ENCODE peak calls at places on chromosomes 2 and 18, in ten cellular contexts. One of them, this sample, is unnamed.
A peak's percentile ranks its signal among the peaks of the same experiment; 100 is the strongest.

GRCh38 chr2:49210191-49210590 is 55.9 kb upstream of the FSHR start:
- DNase-seq in left kidney: peak; percentile 3
- DNase-seq in mesothelial cell of epicardium: no peak
- DNase-seq in Kasumi-1: no peak
- DNase-seq in omental fat pad: no peak
- DNase-seq in endothelial cell: no peak
- DNase-seq in stimulated activated CD4-positive, alpha-beta T cell treated with anti-CD3 and anti-CD28 coated beads, Interleukin-4, amount 100 ng/mL, for 48 hours: no peak
- DNase-seq in WTC11: peak; percentile 81
- DNase-seq in SW480: peak; percentile 16
- DNase-seq in RWPE1: no peak
- DNase-seq in this sample: no peak

GRCh38 chr2:86584164-86584913 is 21.1 kb upstream of the CHMP3 start:
- DNase-seq in left kidney: no peak
- DNase-seq in mesothelial cell of epicardium: no peak
- DNase-seq in Kasumi-1: peak; percentile 41
- DNase-seq in omental fat pad: no peak
- DNase-seq in endothelial cell: no peak
- DNase-seq in stimulated activated CD4-positive, alpha-beta T cell treated with anti-CD3 and anti-CD28 coated beads, Interleukin-4, amount 100 ng/mL, for 48 hours: no peak
- DNase-seq in WTC11: no peak
- DNase-seq in SW480: no peak
- DNase-seq in RWPE1: no peak
- DNase-seq in this sample: no peak

GRCh38 chr18:58965930-58966662 is 101.4 kb downstream of the ZNF532 start:
- DNase-seq in left kidney: no peak
- DNase-seq in mesothelial cell of epicardium: no peak
- DNase-seq in Kasumi-1: no peak
- DNase-seq in omental fat pad: no peak
- DNase-seq in endothelial cell: no peak
- DNase-seq in stimulated activated CD4-positive, alpha-beta T cell treated with anti-CD3 and anti-CD28 coated beads, Interleukin-4, amount 100 ng/mL, for 48 hours: no peak
- DNase-seq in WTC11: no peak
- DNase-seq in SW480: no peak
- DNase-seq in RWPE1: no peak
- DNase-seq in this sample: no peak

GRCh38 chr18:47999801-48000248 is 69.4 kb upstream of the SMAD2 start:
- DNase-seq in left kidney: no peak
- DNase-seq in mesothelial cell of epicardium: no peak
- DNase-seq in Kasumi-1: peak; percentile 96
- DNase-seq in omental fat pad: no peak
- DNase-seq in endothelial cell: no peak
- DNase-seq in stimulated activated CD4-positive, alpha-beta T cell treated with anti-CD3 and anti-CD28 coated beads, Interleukin-4, amount 100 ng/mL, for 48 hours: no peak
- DNase-seq in WTC11: no peak
- DNase-seq in SW480: no peak
- DNase-seq in RWPE1: no peak
- DNase-seq in this sample: no peak

GRCh38 chr2:70656421-70657010 is 102.9 kb upstream of the TGFA start:
- DNase-seq in left kidney: no peak
- DNase-seq in mesothelial cell of epicardium: no peak
- DNase-seq in Kasumi-1: no peak
- DNase-seq in omental fat pad: no peak
- DNase-seq in endothelial cell: no peak
- DNase-seq in stimulated activated CD4-positive, alpha-beta T cell treated with anti-CD3 and anti-CD28 coated beads, Interleukin-4, amount 100 ng/mL, for 48 hours: no peak
- DNase-seq in WTC11: no peak
- DNase-seq in SW480: no peak
- DNase-seq in RWPE1: no peak
- DNase-seq in this sample: no peak

GRCh38 chr2:226766352-226767055 is 33.1 kb downstream of the IRS1 start:
- DNase-seq in left kidney: no peak
- DNase-seq in mesothelial cell of epicardium: no peak
- DNase-seq in Kasumi-1: no peak
- DNase-seq in omental fat pad: no peak
- DNase-seq in endothelial cell: no peak
- DNase-seq in stimulated activated CD4-positive, alpha-beta T cell treated with anti-CD3 and anti-CD28 coated beads, Interleukin-4, amount 100 ng/mL, for 48 hours: no peak
- DNase-seq in WTC11: no peak
- DNase-seq in SW480: no peak
- DNase-seq in RWPE1: no peak
- DNase-seq in this sample: no peak

GRCh38 chr2:207952564-207953345 is 72.6 kb downstream of the PLEKHM3 start:
- DNase-seq in left kidney: no peak
- DNase-seq in mesothelial cell of epicardium: no peak
- DNase-seq in Kasumi-1: no peak
- DNase-seq in omental fat pad: no peak
- DNase-seq in endothelial cell: no peak
- DNase-seq in stimulated activated CD4-positive, alpha-beta T cell treated with anti-CD3 and anti-CD28 coated beads, Interleukin-4, amount 100 ng/mL, for 48 hours: no peak
- DNase-seq in WTC11: no peak
- DNase-seq in SW480: no peak
- DNase-seq in RWPE1: no peak
- DNase-seq in this sample: no peak

GRCh38 chr18:35756506-35757117 is 175.1 kb downstream of the GALNT1 start:
- DNase-seq in left kidney: peak; percentile 79
- DNase-seq in mesothelial cell of epicardium: no peak
- DNase-seq in Kasumi-1: peak; percentile 67
- DNase-seq in omental fat pad: no peak
- DNase-seq in endothelial cell: peak; percentile 67
- DNase-seq in stimulated activated CD4-positive, alpha-beta T cell treated with anti-CD3 and anti-CD28 coated beads, Interleukin-4, amount 100 ng/mL, for 48 hours: peak; percentile 23
- DNase-seq in WTC11: peak; percentile 63
- DNase-seq in SW480: peak; percentile 50
- DNase-seq in RWPE1: peak; percentile 35
- DNase-seq in this sample: no peak

GRCh38 chr2:71811157-71811556 is 336.5 kb downstream of the CYP26B1 start:
- DNase-seq in left kidney: no peak
- DNase-seq in mesothelial cell of epicardium: no peak
- DNase-seq in Kasumi-1: no peak
- DNase-seq in omental fat pad: no peak
- DNase-seq in endothelial cell: no peak
- DNase-seq in stimulated activated CD4-positive, alpha-beta T cell treated with anti-CD3 and anti-CD28 coated beads, Interleukin-4, amount 100 ng/mL, for 48 hours: no peak
- DNase-seq in WTC11: no peak
- DNase-seq in SW480: no peak
- DNase-seq in RWPE1: no peak
- DNase-seq in this sample: no peak

GRCh38 chr2:64770781-64771334 is 117.1 kb upstream of the SERTAD2 start:
- DNase-seq in left kidney: no peak
- DNase-seq in mesothelial cell of epicardium: no peak
- DNase-seq in Kasumi-1: no peak
- DNase-seq in omental fat pad: no peak
- DNase-seq in endothelial cell: no peak
- DNase-seq in stimulated activated CD4-positive, alpha-beta T cell treated with anti-CD3 and anti-CD28 coated beads, Interleukin-4, amount 100 ng/mL, for 48 hours: no peak
- DNase-seq in WTC11: no peak
- DNase-seq in SW480: no peak
- DNase-seq in RWPE1: peak; percentile 72
- DNase-seq in this sample: no peak

GRCh38 chr2:28067602-28068001 is 177.1 kb downstream of the BABAM2 start:
- DNase-seq in left kidney: no peak
- DNase-seq in mesothelial cell of epicardium: no peak
- DNase-seq in Kasumi-1: no peak
- DNase-seq in omental fat pad: no peak
- DNase-seq in endothelial cell: no peak
- DNase-seq in stimulated activated CD4-positive, alpha-beta T cell treated with anti-CD3 and anti-CD28 coated beads, Interleukin-4, amount 100 ng/mL, for 48 hours: no peak
- DNase-seq in WTC11: no peak
- DNase-seq in SW480: no peak
- DNase-seq in RWPE1: no peak
- DNase-seq in this sample: no peak

GRCh38 chr2:855177-855576 is 95.5 kb upstream of the SNTG2 start:
- DNase-seq in left kidney: no peak
- DNase-seq in mesothelial cell of epicardium: no peak
- DNase-seq in Kasumi-1: peak; percentile 34
- DNase-seq in omental fat pad: no peak
- DNase-seq in endothelial cell: no peak
- DNase-seq in stimulated activated CD4-positive, alpha-beta T cell treated with anti-CD3 and anti-CD28 coated beads, Interleukin-4, amount 100 ng/mL, for 48 hours: no peak
- DNase-seq in WTC11: no peak
- DNase-seq in SW480: no peak
- DNase-seq in RWPE1: no peak
- DNase-seq in this sample: no peak

GRCh38 chr2:26590439-26590838 is 50.7 kb downstream of the CIB4 start:
- DNase-seq in left kidney: no peak
- DNase-seq in mesothelial cell of epicardium: no peak
- DNase-seq in Kasumi-1: no peak
- DNase-seq in omental fat pad: no peak
- DNase-seq in endothelial cell: no peak
- DNase-seq in stimulated activated CD4-positive, alpha-beta T cell treated with anti-CD3 and anti-CD28 coated beads, Interleukin-4, amount 100 ng/mL, for 48 hours: no peak
- DNase-seq in WTC11: peak; percentile 0
- DNase-seq in SW480: no peak
- DNase-seq in RWPE1: no peak
- DNase-seq in this sample: no peak

GRCh38 chr2:152925540-152926448 is 207.4 kb downstream of the ARL6IP6 start:
- DNase-seq in left kidney: peak; percentile 84
- DNase-seq in mesothelial cell of epicardium: peak; percentile 43
- DNase-seq in Kasumi-1: peak; percentile 95
- DNase-seq in omental fat pad: no peak
- DNase-seq in endothelial cell: peak; percentile 85
- DNase-seq in stimulated activated CD4-positive, alpha-beta T cell treated with anti-CD3 and anti-CD28 coated beads, Interleukin-4, amount 100 ng/mL, for 48 hours: peak; percentile 47
- DNase-seq in WTC11: peak; percentile 90
- DNase-seq in SW480: peak; percentile 59
- DNase-seq in RWPE1: peak; percentile 22
- DNase-seq in this sample: peak; percentile 59

GRCh38 chr2:183063083-183063482 is 15.5 kb upstream of the DUSP19 start:
- DNase-seq in left kidney: no peak
- DNase-seq in mesothelial cell of epicardium: no peak
- DNase-seq in Kasumi-1: peak; percentile 45
- DNase-seq in omental fat pad: no peak
- DNase-seq in endothelial cell: no peak
- DNase-seq in stimulated activated CD4-positive, alpha-beta T cell treated with anti-CD3 and anti-CD28 coated beads, Interleukin-4, amount 100 ng/mL, for 48 hours: no peak
- DNase-seq in WTC11: no peak
- DNase-seq in SW480: no peak
- DNase-seq in RWPE1: no peak
- DNase-seq in this sample: no peak

GRCh38 chr2:197168705-197169104 is 141.9 kb downstream of the ANKRD44 start:
- DNase-seq in left kidney: peak; percentile 80
- DNase-seq in mesothelial cell of epicardium: no peak
- DNase-seq in Kasumi-1: peak; percentile 96
- DNase-seq in omental fat pad: peak; percentile 60
- DNase-seq in endothelial cell: peak; percentile 78
- DNase-seq in stimulated activated CD4-positive, alpha-beta T cell treated with anti-CD3 and anti-CD28 coated beads, Interleukin-4, amount 100 ng/mL, for 48 hours: peak; percentile 73
- DNase-seq in WTC11: peak; percentile 87
- DNase-seq in SW480: peak; percentile 35
- DNase-seq in RWPE1: no peak
- DNase-seq in this sample: no peak

GRCh38 chr2:69616755-69617154 is 26.8 kb downstream of the AAK1 start:
- DNase-seq in left kidney: no peak
- DNase-seq in mesothelial cell of epicardium: no peak
- DNase-seq in Kasumi-1: no peak
- DNase-seq in omental fat pad: no peak
- DNase-seq in endothelial cell: no peak
- DNase-seq in stimulated activated CD4-positive, alpha-beta T cell treated with anti-CD3 and anti-CD28 coated beads, Interleukin-4, amount 100 ng/mL, for 48 hours: peak; percentile 26
- DNase-seq in WTC11: no peak
- DNase-seq in SW480: peak; percentile 80
- DNase-seq in RWPE1: peak; percentile 56
- DNase-seq in this sample: no peak

GRCh38 chr2:119820275-119820674 is 60.6 kb downstream of the PTPN4 start:
- DNase-seq in left kidney: peak; percentile 7
- DNase-seq in mesothelial cell of epicardium: no peak
- DNase-seq in Kasumi-1: no peak
- DNase-seq in omental fat pad: no peak
- DNase-seq in endothelial cell: no peak
- DNase-seq in stimulated activated CD4-positive, alpha-beta T cell treated with anti-CD3 and anti-CD28 coated beads, Interleukin-4, amount 100 ng/mL, for 48 hours: no peak
- DNase-seq in WTC11: no peak
- DNase-seq in SW480: peak; percentile 14
- DNase-seq in RWPE1: peak; percentile 8
- DNase-seq in this sample: no peak

GRCh38 chr18:77143196-77143595 is 10.6 kb upstream of the MBP start:
- DNase-seq in left kidney: no peak
- DNase-seq in mesothelial cell of epicardium: no peak
- DNase-seq in Kasumi-1: no peak
- DNase-seq in omental fat pad: no peak
- DNase-seq in endothelial cell: no peak
- DNase-seq in stimulated activated CD4-positive, alpha-beta T cell treated with anti-CD3 and anti-CD28 coated beads, Interleukin-4, amount 100 ng/mL, for 48 hours: no peak
- DNase-seq in WTC11: no peak
- DNase-seq in SW480: no peak
- DNase-seq in RWPE1: no peak
- DNase-seq in this sample: no peak

GRCh38 chr2:158211516-158211915 is 109.8 kb downstream of the UPP2 start:
- DNase-seq in left kidney: no peak
- DNase-seq in mesothelial cell of epicardium: no peak
- DNase-seq in Kasumi-1: no peak
- DNase-seq in omental fat pad: no peak
- DNase-seq in endothelial cell: no peak
- DNase-seq in stimulated activated CD4-positive, alpha-beta T cell treated with anti-CD3 and anti-CD28 coated beads, Interleukin-4, amount 100 ng/mL, for 48 hours: no peak
- DNase-seq in WTC11: no peak
- DNase-seq in SW480: no peak
- DNase-seq in RWPE1: no peak
- DNase-seq in this sample: no peak

GRCh38 chr2:148994341-148994740 is 44.2 kb upstream of the LYPD6B start:
- DNase-seq in left kidney: no peak
- DNase-seq in mesothelial cell of epicardium: no peak
- DNase-seq in Kasumi-1: no peak
- DNase-seq in omental fat pad: no peak
- DNase-seq in endothelial cell: no peak
- DNase-seq in stimulated activated CD4-positive, alpha-beta T cell treated with anti-CD3 and anti-CD28 coated beads, Interleukin-4, amount 100 ng/mL, for 48 hours: no peak
- DNase-seq in WTC11: no peak
- DNase-seq in SW480: no peak
- DNase-seq in RWPE1: no peak
- DNase-seq in this sample: no peak

GRCh38 chr2:2919574-2920365 is 457.8 kb downstream of the EIPR1 start:
- DNase-seq in left kidney: peak; percentile 48
- DNase-seq in mesothelial cell of epicardium: no peak
- DNase-seq in Kasumi-1: no peak
- DNase-seq in omental fat pad: no peak
- DNase-seq in endothelial cell: no peak
- DNase-seq in stimulated activated CD4-positive, alpha-beta T cell treated with anti-CD3 and anti-CD28 coated beads, Interleukin-4, amount 100 ng/mL, for 48 hours: no peak
- DNase-seq in WTC11: no peak
- DNase-seq in SW480: no peak
- DNase-seq in RWPE1: no peak
- DNase-seq in this sample: no peak

GRCh38 chr2:199696048-199696447 is 154.9 kb downstream of the FTCDNL1 start:
- DNase-seq in left kidney: no peak
- DNase-seq in mesothelial cell of epicardium: no peak
- DNase-seq in Kasumi-1: no peak
- DNase-seq in omental fat pad: no peak
- DNase-seq in endothelial cell: no peak
- DNase-seq in stimulated activated CD4-positive, alpha-beta T cell treated with anti-CD3 and anti-CD28 coated beads, Interleukin-4, amount 100 ng/mL, for 48 hours: no peak
- DNase-seq in WTC11: no peak
- DNase-seq in SW480: no peak
- DNase-seq in RWPE1: no peak
- DNase-seq in this sample: no peak

GRCh38 chr2:8608411-8608954 is 73.4 kb upstream of the ID2 start:
- DNase-seq in left kidney: no peak
- DNase-seq in mesothelial cell of epicardium: no peak
- DNase-seq in Kasumi-1: no peak
- DNase-seq in omental fat pad: no peak
- DNase-seq in endothelial cell: no peak
- DNase-seq in stimulated activated CD4-positive, alpha-beta T cell treated with anti-CD3 and anti-CD28 coated beads, Interleukin-4, amount 100 ng/mL, for 48 hours: no peak
- DNase-seq in WTC11: no peak
- DNase-seq in SW480: peak; percentile 66
- DNase-seq in RWPE1: no peak
- DNase-seq in this sample: no peak

GRCh38 chr2:120825370-120826259 is 89.9 kb downstream of the GLI2 start:
- DNase-seq in left kidney: peak; percentile 81
- DNase-seq in mesothelial cell of epicardium: no peak
- DNase-seq in Kasumi-1: no peak
- DNase-seq in omental fat pad: no peak
- DNase-seq in endothelial cell: no peak
- DNase-seq in stimulated activated CD4-positive, alpha-beta T cell treated with anti-CD3 and anti-CD28 coated beads, Interleukin-4, amount 100 ng/mL, for 48 hours: no peak
- DNase-seq in WTC11: no peak
- DNase-seq in SW480: no peak
- DNase-seq in RWPE1: peak; percentile 30
- DNase-seq in this sample: no peak

GRCh38 chr2:236061899-236062298 is 106.3 kb downstream of the GBX2 start:
- DNase-seq in left kidney: no peak
- DNase-seq in mesothelial cell of epicardium: no peak
- DNase-seq in Kasumi-1: no peak
- DNase-seq in omental fat pad: no peak
- DNase-seq in endothelial cell: no peak
- DNase-seq in stimulated activated CD4-positive, alpha-beta T cell treated with anti-CD3 and anti-CD28 coated beads, Interleukin-4, amount 100 ng/mL, for 48 hours: no peak
- DNase-seq in WTC11: peak; percentile 33
- DNase-seq in SW480: no peak
- DNase-seq in RWPE1: no peak
- DNase-seq in this sample: no peak

GRCh38 chr2:8803658-8804379 is 33.6 kb downstream of the KIDINS220 start:
- DNase-seq in left kidney: no peak
- DNase-seq in mesothelial cell of epicardium: no peak
- DNase-seq in Kasumi-1: peak; percentile 6
- DNase-seq in omental fat pad: no peak
- DNase-seq in endothelial cell: no peak
- DNase-seq in stimulated activated CD4-positive, alpha-beta T cell treated with anti-CD3 and anti-CD28 coated beads, Interleukin-4, amount 100 ng/mL, for 48 hours: peak; percentile 13
- DNase-seq in WTC11: no peak
- DNase-seq in SW480: peak; percentile 66
- DNase-seq in RWPE1: peak; percentile 93
- DNase-seq in this sample: no peak

GRCh38 chr18:32930695-32931301 is 158.0 kb upstream of the KLHL14 start:
- DNase-seq in left kidney: peak; percentile 64
- DNase-seq in mesothelial cell of epicardium: no peak
- DNase-seq in Kasumi-1: peak; percentile 85
- DNase-seq in omental fat pad: no peak
- DNase-seq in endothelial cell: no peak
- DNase-seq in stimulated activated CD4-positive, alpha-beta T cell treated with anti-CD3 and anti-CD28 coated beads, Interleukin-4, amount 100 ng/mL, for 48 hours: no peak
- DNase-seq in WTC11: no peak
- DNase-seq in SW480: peak; percentile 69
- DNase-seq in RWPE1: peak; percentile 8
- DNase-seq in this sample: peak; percentile 46

This sample was measured in NCI-H1048.